ENCODE peak calls at places on chromosomes 6 and 20, in seven cellular contexts. H is CD8-positive, alpha-beta T cell; O is ovary; N is left ventricle myocardium inferior; R is lung; A is colonic mucosa; J is IMR-90. X is an unnamed sample. For H3K27me3, the result is how much of the 10 kb centered on the place peaks cover.

GRCh38 chr6:1389791-1390070 is 355 bp downstream of the FOXF2 start:
- DNase-seq in N (no peak), A (no peak), J (no peak), O (no peak), R (no peak), H (no peak), X (no peak)

GRCh38 chr20:57882451-57883161 is 172.8 kb upstream of the PMEPA1 start:
- DNase-seq in H (no peak), N (no peak), A (peak), R (no peak), J (no peak), O (no peak), X (no peak)

GRCh38 chr6:36131517-36132220 is 1.4 kb downstream of the MAPK13 start:
- DNase-seq in O (peak), R (peak), H (no peak), N (no peak), J (peak), A (peak), X (no peak)

GRCh38 chr6:129108337-129108736 is 225.4 kb downstream of the LAMA2 start:
- DNase-seq in A (no peak), O (no peak), N (no peak), H (no peak), R (no peak), J (no peak), X (no peak)

GRCh38 chr20:56373942-56374341 is 15.2 kb downstream of the FAM210B start:
- DNase-seq in R (no peak), A (no peak), J (peak), O (no peak), N (no peak), H (no peak), X (peak)

GRCh38 chr6:7257521-7258230 is 55.3 kb downstream of the SSR1 start:
- DNase-seq in R (no peak), N (no peak), J (no peak), O (no peak), H (no peak), A (no peak), X (no peak)

GRCh38 chr6:139977887-139978332 is 603.5 kb upstream of the CITED2 start:
- DNase-seq in N (no peak), O (no peak), H (no peak), J (peak), A (no peak), R (peak), X (peak)

GRCh38 chr6:46191961-46192360 is 21.2 kb upstream of the ENPP5 start:
- DNase-seq in R (no peak), O (no peak), H (no peak), J (peak), N (no peak), A (no peak), X (peak)

GRCh38 chr6:15266423-15266996 is 20.6 kb downstream of the JARID2 start:
- DNase-seq in R (no peak), H (no peak), J (no peak), A (no peak), O (no peak), N (peak), X (no peak)

GRCh38 chr6:105326216-105326615 is 76.7 kb downstream of the PREP start:
- DNase-seq in R (no peak), A (peak), N (no peak), J (peak), O (no peak), H (no peak), X (peak)

GRCh38 chr6:69936674-69937363 is 70.5 kb downstream of the COL19A1 start:
- DNase-seq in H (no peak), N (no peak), A (no peak), J (no peak), R (no peak), O (no peak), X (no peak)

GRCh38 chr6:35400901-35401311 is 51.2 kb upstream of the FANCE start:
- DNase-seq in R (no peak), H (no peak), O (no peak), J (peak), A (no peak), N (no peak), X (no peak)

GRCh38 chr6:43277643-43278523 is 20.2 kb upstream of the SLC22A7 start:
- DNase-seq in H (no peak), R (no peak), A (peak), N (no peak), O (no peak), J (peak), X (no peak)

GRCh38 chr20:38129893-38130609 is 35.0 kb downstream of the TGM2 start:
- DNase-seq in O (no peak), R (no peak), A (no peak), N (no peak), H (no peak), J (no peak), X (no peak)

GRCh38 chr20:29873946-29874345 is 1383.5 kb upstream of the DEFB115 start:
- DNase-seq in O (no peak), A (no peak), J (peak), N (peak), R (no peak), H (no peak), X (no peak)

GRCh38 chr6:2557181-2557720 is 193.5 kb downstream of the MYLK4 start:
- DNase-seq in N (no peak), A (no peak), O (no peak), J (no peak), H (no peak), R (no peak), X (no peak)

GRCh38 chr6:37647765-37648085 is 50.0 kb downstream of the MDGA1 start:
- DNase-seq in N (no peak), A (no peak), H (no peak), R (no peak), O (no peak), J (no peak), X (no peak)

GRCh38 chr20:10179574-10180298 is 38.9 kb upstream of the SNAP25 start:
- DNase-seq in N (no peak), R (no peak), H (no peak), O (peak), J (peak), A (no peak), X (no peak)

GRCh38 chr6:123210645-123211044 is 214.6 kb downstream of the CLVS2 start:
- DNase-seq in R (no peak), O (no peak), J (no peak), H (no peak), N (no peak), A (no peak), X (no peak)

GRCh38 chr6:4344317-4344899 is 209.0 kb upstream of the ECI2 start:
- DNase-seq in R (no peak), O (no peak), A (no peak), J (no peak), H (no peak), N (no peak), X (no peak)

GRCh38 chr20:33893314-33893713 is 82.2 kb downstream of the CHMP4B start:
- DNase-seq in H (no peak), A (no peak), N (no peak), R (no peak), O (no peak), J (peak), X (no peak)

GRCh38 chr6:158642097-158642601 is 2.4 kb downstream of the DYNLT1 start:
- DNase-seq in J (peak), N (no peak), O (no peak), A (peak), R (peak), H (no peak), X (no peak)

GRCh38 chr6:29887819-29888581 is 54.3 kb upstream of the HLA-A start:
- DNase-seq in J (peak), R (peak), A (peak), N (peak), H (peak), O (peak), X (no peak)

GRCh38 chr20:50070361-50070760 is 42.6 kb downstream of the UBE2V1 start:
- DNase-seq in A (no peak), N (peak), O (no peak), H (no peak), R (no peak), J (no peak), X (no peak)

GRCh38 chr20:1332749-1333300 is 3.9 kb upstream of the SDCBP2 start:
- DNase-seq in H (no peak), N (no peak), A (peak), R (peak), O (peak), J (no peak), X (no peak)

GRCh38 chr6:24743265-24743943 is 24.4 kb upstream of the C6orf62 start:
- DNase-seq in R (peak), J (peak), A (no peak), H (no peak), N (no peak), O (no peak), X (peak)

GRCh38 chr20:51456511-51457280 is 85.8 kb downstream of the NFATC2 start:
- DNase-seq in H (no peak), A (peak), J (peak), O (peak), R (peak), N (peak), X (peak)

GRCh38 chr6:144588674-144589325 is 303.7 kb downstream of the UTRN start:
- DNase-seq in N (no peak), H (no peak), A (no peak), J (no peak), O (no peak), R (no peak), X (no peak)

GRCh38 chr20:61500791-61501321 is 248.8 kb downstream of the CDH4 start:
- DNase-seq in H (no peak), J (peak), A (no peak), O (no peak), R (no peak), N (no peak), X (no peak)

GRCh38 chr6:2782825-2783187 is 17.6 kb downstream of the WRNIP1 start:
- DNase-seq in R (no peak), A (no peak), H (no peak), N (no peak), O (no peak), J (no peak), X (no peak)

GRCh38 chr6:56802570-56802969 is 152.3 kb upstream of the BEND6 start:
- DNase-seq in A (peak), J (peak), N (no peak), H (no peak), R (no peak), O (no peak), X (no peak)

GRCh38 chr6:112846711-112847110 is 499.6 kb downstream of the RFPL4B start:
- DNase-seq in N (no peak), H (no peak), R (no peak), A (no peak), O (no peak), J (no peak), X (no peak)

GRCh38 chr6:64041373-64041772 is 405.8 kb downstream of the PHF3 start:
- DNase-seq in N (no peak), R (no peak), H (no peak), A (no peak), J (no peak), O (no peak), X (no peak)

GRCh38 chr20:38842017-38842416 is 36.5 kb downstream of the PPP1R16B start:
- DNase-seq in A (no peak), H (no peak), O (no peak), R (no peak), J (no peak), N (no peak), X (no peak)

GRCh38 chr20:17431621-17432364 is 99.4 kb downstream of the BFSP1 start:
- DNase-seq in O (peak), N (peak), A (peak), R (peak), J (peak), H (no peak), X (no peak)
- H3K4me3 ChIP-seq in O (no peak), N (no peak), A (no peak), R (no peak), J (no peak), H (no peak), X (no peak)

GRCh38 chr20:63427724-63428330 is 44.6 kb downstream of the KCNQ2 start:
- DNase-seq in J (no peak), R (no peak), A (no peak), O (no peak), N (no peak), H (no peak), X (no peak)
- H3K27me3 ChIP-seq in J (under half), R (under half), A (under half), O (under half), N (under half), H (under half), X (under half)

DNA sequence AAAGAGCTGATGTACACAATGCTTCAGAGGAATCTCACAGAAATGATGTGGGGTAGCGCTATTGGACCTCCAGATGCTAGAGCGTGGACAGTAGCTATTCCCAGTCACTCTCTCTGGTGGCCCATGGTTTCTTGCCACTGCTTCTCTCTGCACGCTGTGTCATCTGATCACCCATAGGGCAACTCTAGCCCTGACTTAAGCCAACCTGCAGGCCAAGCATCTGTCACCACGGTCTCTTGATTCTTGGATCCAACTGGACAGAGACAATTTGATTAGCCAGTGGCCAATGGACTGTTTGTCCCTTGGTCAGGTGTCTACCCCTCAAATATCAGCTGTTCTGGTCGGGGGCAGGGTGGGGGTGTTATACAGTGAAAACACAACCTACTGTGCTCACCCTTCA is 42.4 kb upstream of the TRAF3IP2 start:
- DNase-seq in A (no peak), O (no peak), J (no peak), H (no peak), N (no peak), R (no peak), X (no peak)
- TF ChIP-seq CTCF in A (no peak), O (no peak), J (no peak), H (no peak), N (no peak), R (no peak), X (no peak)

DNA sequence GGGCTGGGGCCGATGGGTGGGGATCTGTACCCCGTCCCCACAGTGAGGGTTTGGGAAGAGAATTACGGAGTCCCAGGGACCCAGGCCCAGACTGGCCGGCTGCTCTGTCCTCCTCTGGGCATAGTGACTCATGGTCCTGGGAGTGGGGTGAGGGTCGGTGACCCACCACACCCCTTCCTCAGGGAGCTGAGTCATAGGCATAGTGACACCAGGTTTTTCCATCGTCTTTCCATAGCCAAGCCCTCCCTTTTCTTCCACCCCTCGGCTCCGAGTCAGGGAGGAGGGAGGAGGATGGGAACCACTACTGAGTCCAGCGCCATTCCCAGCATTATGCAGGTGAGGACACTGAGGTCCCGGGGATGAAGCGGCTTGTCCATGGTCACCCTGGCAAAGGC is 8.9 kb downstream of the CYP21A2 start:
- DNase-seq in H (no peak), A (no peak), R (no peak), N (peak), J (peak), O (peak), X (no peak)
- H3K4me3 ChIP-seq in H (no peak), A (no peak), R (no peak), N (no peak), J (no peak), O (no peak), X (no peak)

GRCh38 chr20:59299961-59300340 is 460 bp upstream of the EDN3 start:
- DNase-seq in N (no peak), H (no peak), R (no peak), O (no peak), J (no peak), A (peak), X (no peak)
- H3K27me3 ChIP-seq in N (half or more), H (under half), R (under half), O (under half), J (under half), A (under half), X (under half)